ENCODE peak calls at places on chromosomes 3 and 15, in nine cellular contexts. One of them, this sample, is unnamed.

GRCh38 chr3:184571750-184572377 is 10.3 kb downstream of the EPHB3 start:
- DNase-seq in amniotic epithelial cell: no peak
- DNase-seq in mesendoderm: no peak
- DNase-seq in stimulated activated CD4-positive, alpha-beta T cell treated with anti-CD3 and anti-CD28 coated beads, Interleukin-1b, Interleukin-23, amount 100 ng/mL, for 48 hours: no peak
- DNase-seq in T-helper 17 cell: no peak
- DNase-seq in cerebellar cortex: no peak
- DNase-seq in NCI-H1694 treated with DMSO at 0.1 percent for 48 hours: no peak
- DNase-seq in naive thymus-derived CD4-positive, alpha-beta T cell: no peak
- DNase-seq in substantia nigra: no peak
- DNase-seq in this sample: no peak

GRCh38 chr3:56131976-56132590 is 336.2 kb downstream of the ERC2 start:
- DNase-seq in T-helper 17 cell: no peak
- DNase-seq in cerebellar cortex: no peak
- DNase-seq in substantia nigra: no peak
- DNase-seq in stimulated activated CD4-positive, alpha-beta T cell treated with anti-CD3 and anti-CD28 coated beads, Interleukin-1b, Interleukin-23, amount 100 ng/mL, for 48 hours: peak; percentile 13
- DNase-seq in naive thymus-derived CD4-positive, alpha-beta T cell: no peak
- DNase-seq in amniotic epithelial cell: peak; percentile 96
- DNase-seq in NCI-H1694 treated with DMSO at 0.1 percent for 48 hours: no peak
- DNase-seq in mesendoderm: peak; percentile 94
- DNase-seq in this sample: peak; percentile 94

GRCh38 chr3:123071146-123071545 is 4.3 kb downstream of the PDIA5 start:
- DNase-seq in cerebellar cortex: peak; percentile 15
- DNase-seq in T-helper 17 cell: no peak
- DNase-seq in mesendoderm: peak; percentile 82
- DNase-seq in amniotic epithelial cell: peak; percentile 85
- DNase-seq in substantia nigra: no peak
- DNase-seq in naive thymus-derived CD4-positive, alpha-beta T cell: no peak
- DNase-seq in stimulated activated CD4-positive, alpha-beta T cell treated with anti-CD3 and anti-CD28 coated beads, Interleukin-1b, Interleukin-23, amount 100 ng/mL, for 48 hours: no peak
- DNase-seq in NCI-H1694 treated with DMSO at 0.1 percent for 48 hours: peak; percentile 28
- DNase-seq in this sample: peak; percentile 24

GRCh38 chr15:73872370-73872769 is 994 bp upstream of the TBC1D21 start:
- DNase-seq in T-helper 17 cell: no peak
- DNase-seq in mesendoderm: no peak
- DNase-seq in stimulated activated CD4-positive, alpha-beta T cell treated with anti-CD3 and anti-CD28 coated beads, Interleukin-1b, Interleukin-23, amount 100 ng/mL, for 48 hours: no peak
- DNase-seq in amniotic epithelial cell: peak; percentile 34
- DNase-seq in cerebellar cortex: no peak
- DNase-seq in substantia nigra: no peak
- DNase-seq in NCI-H1694 treated with DMSO at 0.1 percent for 48 hours: no peak
- DNase-seq in naive thymus-derived CD4-positive, alpha-beta T cell: no peak
- DNase-seq in this sample: no peak

GRCh38 chr3:152443212-152444023 is 174.7 kb downstream of the MBNL1 start:
- DNase-seq in T-helper 17 cell: no peak
- DNase-seq in substantia nigra: no peak
- DNase-seq in amniotic epithelial cell: no peak
- DNase-seq in naive thymus-derived CD4-positive, alpha-beta T cell: no peak
- DNase-seq in stimulated activated CD4-positive, alpha-beta T cell treated with anti-CD3 and anti-CD28 coated beads, Interleukin-1b, Interleukin-23, amount 100 ng/mL, for 48 hours: no peak
- DNase-seq in cerebellar cortex: no peak
- DNase-seq in NCI-H1694 treated with DMSO at 0.1 percent for 48 hours: no peak
- DNase-seq in mesendoderm: no peak
- DNase-seq in this sample: peak; percentile 28

GRCh38 chr3:17494117-17494809 is 248.2 kb downstream of the TBC1D5 start:
- DNase-seq in substantia nigra: no peak
- DNase-seq in NCI-H1694 treated with DMSO at 0.1 percent for 48 hours: no peak
- DNase-seq in amniotic epithelial cell: peak; percentile 49
- DNase-seq in mesendoderm: peak; percentile 78
- DNase-seq in T-helper 17 cell: no peak
- DNase-seq in cerebellar cortex: no peak
- DNase-seq in stimulated activated CD4-positive, alpha-beta T cell treated with anti-CD3 and anti-CD28 coated beads, Interleukin-1b, Interleukin-23, amount 100 ng/mL, for 48 hours: no peak
- DNase-seq in naive thymus-derived CD4-positive, alpha-beta T cell: no peak
- DNase-seq in this sample: peak; percentile 7

GRCh38 chr3:64067510-64068346 is 44.4 kb upstream of the PSMD6 start:
- DNase-seq in substantia nigra: no peak
- DNase-seq in stimulated activated CD4-positive, alpha-beta T cell treated with anti-CD3 and anti-CD28 coated beads, Interleukin-1b, Interleukin-23, amount 100 ng/mL, for 48 hours: no peak
- DNase-seq in mesendoderm: no peak
- DNase-seq in cerebellar cortex: peak; percentile 90
- DNase-seq in naive thymus-derived CD4-positive, alpha-beta T cell: no peak
- DNase-seq in amniotic epithelial cell: no peak
- DNase-seq in NCI-H1694 treated with DMSO at 0.1 percent for 48 hours: peak; percentile 45
- DNase-seq in T-helper 17 cell: no peak
- DNase-seq in this sample: no peak

GRCh38 chr15:51796777-51797474 is 32.5 kb upstream of the TMOD3 start:
- DNase-seq in stimulated activated CD4-positive, alpha-beta T cell treated with anti-CD3 and anti-CD28 coated beads, Interleukin-1b, Interleukin-23, amount 100 ng/mL, for 48 hours: no peak
- DNase-seq in mesendoderm: no peak
- DNase-seq in substantia nigra: no peak
- DNase-seq in cerebellar cortex: peak; percentile 74
- DNase-seq in naive thymus-derived CD4-positive, alpha-beta T cell: no peak
- DNase-seq in T-helper 17 cell: no peak
- DNase-seq in amniotic epithelial cell: peak; percentile 34
- DNase-seq in NCI-H1694 treated with DMSO at 0.1 percent for 48 hours: peak; percentile 32
- DNase-seq in this sample: no peak

GRCh38 chr15:52408823-52409222 is 113.2 kb upstream of the MYO5C start:
- DNase-seq in naive thymus-derived CD4-positive, alpha-beta T cell: no peak
- DNase-seq in amniotic epithelial cell: no peak
- DNase-seq in stimulated activated CD4-positive, alpha-beta T cell treated with anti-CD3 and anti-CD28 coated beads, Interleukin-1b, Interleukin-23, amount 100 ng/mL, for 48 hours: no peak
- DNase-seq in substantia nigra: no peak
- DNase-seq in T-helper 17 cell: no peak
- DNase-seq in NCI-H1694 treated with DMSO at 0.1 percent for 48 hours: no peak
- DNase-seq in cerebellar cortex: peak; percentile 22
- DNase-seq in mesendoderm: no peak
- DNase-seq in this sample: no peak

GRCh38 chr3:174855002-174855401 is 4.1 kb upstream of the NAALADL2 start:
- DNase-seq in substantia nigra: no peak
- DNase-seq in cerebellar cortex: no peak
- DNase-seq in naive thymus-derived CD4-positive, alpha-beta T cell: no peak
- DNase-seq in mesendoderm: no peak
- DNase-seq in T-helper 17 cell: no peak
- DNase-seq in NCI-H1694 treated with DMSO at 0.1 percent for 48 hours: no peak
- DNase-seq in amniotic epithelial cell: no peak
- DNase-seq in stimulated activated CD4-positive, alpha-beta T cell treated with anti-CD3 and anti-CD28 coated beads, Interleukin-1b, Interleukin-23, amount 100 ng/mL, for 48 hours: no peak
- DNase-seq in this sample: no peak

GRCh38 chr15:47184003-47184404 is 533.3 kb upstream of the SEMA6D start:
- DNase-seq in naive thymus-derived CD4-positive, alpha-beta T cell: no peak
- DNase-seq in T-helper 17 cell: no peak
- DNase-seq in substantia nigra: no peak
- DNase-seq in cerebellar cortex: no peak
- DNase-seq in mesendoderm: peak; percentile 70
- DNase-seq in amniotic epithelial cell: no peak
- DNase-seq in NCI-H1694 treated with DMSO at 0.1 percent for 48 hours: peak; percentile 34
- DNase-seq in stimulated activated CD4-positive, alpha-beta T cell treated with anti-CD3 and anti-CD28 coated beads, Interleukin-1b, Interleukin-23, amount 100 ng/mL, for 48 hours: peak; percentile 10
- DNase-seq in this sample: peak; percentile 4

GRCh38 chr15:23912191-23912590 is 225.1 kb upstream of the NDN start:
- DNase-seq in stimulated activated CD4-positive, alpha-beta T cell treated with anti-CD3 and anti-CD28 coated beads, Interleukin-1b, Interleukin-23, amount 100 ng/mL, for 48 hours: no peak
- DNase-seq in naive thymus-derived CD4-positive, alpha-beta T cell: no peak
- DNase-seq in substantia nigra: no peak
- DNase-seq in amniotic epithelial cell: no peak
- DNase-seq in mesendoderm: peak; percentile 51
- DNase-seq in T-helper 17 cell: no peak
- DNase-seq in cerebellar cortex: no peak
- DNase-seq in NCI-H1694 treated with DMSO at 0.1 percent for 48 hours: no peak
- DNase-seq in this sample: no peak

GRCh38 chr15:31379042-31379441 is 52.4 kb downstream of the KLF13 start:
- DNase-seq in mesendoderm: no peak
- DNase-seq in stimulated activated CD4-positive, alpha-beta T cell treated with anti-CD3 and anti-CD28 coated beads, Interleukin-1b, Interleukin-23, amount 100 ng/mL, for 48 hours: no peak
- DNase-seq in cerebellar cortex: no peak
- DNase-seq in T-helper 17 cell: no peak
- DNase-seq in substantia nigra: no peak
- DNase-seq in NCI-H1694 treated with DMSO at 0.1 percent for 48 hours: peak; percentile 46
- DNase-seq in naive thymus-derived CD4-positive, alpha-beta T cell: no peak
- DNase-seq in amniotic epithelial cell: no peak
- DNase-seq in this sample: no peak